ENCODE peak calls at places on chromosomes 13 and 19, in four cellular contexts. Z is H1, R is K562, S is HepG2. O is an unnamed sample.

GRCh38 chr13:23889598-23890224 is 511 bp upstream of the MIPEP start:
- DNase-seq in R (no peak), Z (no peak), S (no peak), O (peak; percentile 1)

GRCh38 chr19:34505321-34506025 is 23.9 kb downstream of the WTIP start:
- DNase-seq in R (no peak), Z (no peak), S (no peak), O (no peak)

GRCh38 chr13:79904581-79904980 is 423.6 kb downstream of the NDFIP2 start:
- DNase-seq in R (no peak), Z (no peak), S (no peak), O (no peak)

GRCh38 chr13:43196171-43196611 is 172.8 kb downstream of the DNAJC15 start:
- DNase-seq in Z (no peak), S (no peak), R (no peak), O (no peak)

GRCh38 chr19:31126236-31126635 is 223.0 kb downstream of the TSHZ3 start:
- DNase-seq in Z (no peak), S (no peak), R (no peak), O (no peak)

GRCh38 chr13:75178436-75178835 is 303.5 kb downstream of the TBC1D4 start:
- DNase-seq in S (no peak), Z (no peak), R (no peak), O (no peak)

GRCh38 chr13:110525328-110526319 is 35.9 kb downstream of the RAB20 start:
- DNase-seq in S (no peak), R (no peak), Z (no peak), O (no peak)

GRCh38 chr13:30191491-30192100 is 115.8 kb downstream of the KATNAL1 start:
- DNase-seq in S (no peak), Z (no peak), R (no peak), O (no peak)

GRCh38 chr19:33398361-33399060 is 25.0 kb downstream of the CEBPG start:
- DNase-seq in R (no peak), S (no peak), Z (no peak), O (no peak)

GRCh38 chr19:10422846-10423245 is 2.5 kb downstream of the PDE4A start:
- DNase-seq in Z (no peak), R (no peak), S (no peak), O (no peak)

GRCh38 chr19:55546822-55547614 is 1.7 kb upstream of the SBK3 start:
- DNase-seq in Z (no peak), R (peak; percentile 63), S (peak; percentile 35), O (no peak)

GRCh38 chr13:48069573-48069972 is 25.3 kb downstream of the MED4 start:
- DNase-seq in Z (no peak), R (no peak), S (no peak), O (no peak)

GRCh38 chr19:42553292-42554045 is 25.2 kb upstream of the CEACAM1 start:
- DNase-seq in S (peak; percentile 40), R (no peak), Z (no peak), O (no peak)

GRCh38 chr13:108322206-108322824 is 52.8 kb downstream of the TNFSF13B start:
- DNase-seq in S (peak; percentile 23), R (peak; percentile 10), Z (no peak), O (peak; percentile 4)

GRCh38 chr13:27334774-27335490 is 64.3 kb downstream of the RASL11A start:
- DNase-seq in S (no peak), R (no peak), Z (no peak), O (no peak)

GRCh38 chr19:42422576-42423461 is 4.4 kb downstream of the LIPE start:
- DNase-seq in Z (no peak), S (peak; percentile 59), R (no peak), O (no peak)

GRCh38 chr13:104571161-104571889 is 1505.1 kb upstream of the SLC10A2 start:
- DNase-seq in Z (peak; percentile 46), S (peak; percentile 16), R (no peak), O (peak; percentile 5)

GRCh38 chr19:45591004-45591637 is 6.5 kb upstream of the OPA3 start:
- DNase-seq in Z (no peak), S (peak; percentile 64), R (peak; percentile 84), O (peak; percentile 80)

GRCh38 chr13:29524176-29524575 is 71.3 kb downstream of the SLC7A1 start:
- DNase-seq in Z (no peak), S (no peak), R (no peak), O (no peak)

GRCh38 chr13:71964491-71965108 is 97.6 kb upstream of the DACH1 start:
- DNase-seq in Z (no peak), S (no peak), R (no peak), O (no peak)

GRCh38 chr19:16463991-16464575 is 7.7 kb downstream of the EPS15L1 start:
- DNase-seq in S (peak; percentile 90), Z (no peak), R (peak; percentile 64), O (no peak)

GRCh38 chr19:48859711-48860572 is 8.5 kb downstream of the PLEKHA4 start:
- DNase-seq in Z (no peak), S (no peak), R (peak; percentile 98), O (peak; percentile 65)

GRCh38 chr19:19274716-19275115 is 1.6 kb upstream of the TM6SF2 start:
- DNase-seq in R (no peak), S (no peak), Z (no peak), O (no peak)

GRCh38 chr19:492091-492531 is 4.2 kb upstream of the MADCAM1 start:
- DNase-seq in R (peak; percentile 72), Z (no peak), S (no peak), O (no peak)

GRCh38 chr13:80649274-80649673 is 308.3 kb upstream of the SPRY2 start:
- DNase-seq in S (no peak), Z (no peak), R (no peak), O (no peak)

GRCh38 chr13:32001392-32001768 is 30.2 kb upstream of the FRY start:
- DNase-seq in S (peak; percentile 71), Z (no peak), R (peak; percentile 30), O (peak; percentile 40)
- TF ChIP-seq MAFK in S (no peak), Z (no peak), R (no peak), O (no peak)

GRCh38 chr19:51002101-51002532 is 713 bp upstream of the KLK8 start:
- DNase-seq in R (no peak), S (no peak), Z (no peak), O (no peak)
- H3K4me2 ChIP-seq in R (peak overlapping the region; percentile 88), S (no peak overlapping the region), Z (peak overlapping the region; percentile 71), O (peak overlapping the region; percentile 79)

GRCh38 chr13:49356224-49356623 is 87.6 kb downstream of the CAB39L start:
- DNase-seq in S (no peak), R (no peak), Z (no peak), O (no peak)
- TF ChIP-seq CHD2 in S (no peak), R (no peak), Z (no peak), O (no peak)

GRCh38 chr19:13692096-13692495 is 72.2 kb upstream of the MRI1 start:
- DNase-seq in Z (no peak), S (no peak), R (no peak), O (no peak)
- TF ChIP-seq MAFK in Z (no peak), S (no peak), R (no peak), O (no peak)